ENCODE peak calls at places on chromosome 14, in seven cellular contexts. T is SK-N-MC; A is CD8-positive, alpha-beta memory T cell; M is endodermal cell; G is fibroblast of lung; D is cardiac fibroblast; I is left ventricle myocardium inferior. P is an unnamed sample.

GRCh38 chr14:79896009-79896408 is 315.3 kb downstream of the DIO2 start:
- DNase-seq in G (peak), M (no peak), I (no peak), T (no peak), A (no peak), D (peak), P (peak)

GRCh38 chr14:69204753-69205152 is 13.5 kb downstream of the EXD2 start:
- DNase-seq in D (no peak), T (no peak), I (no peak), G (no peak), A (no peak), M (no peak), P (no peak)

GRCh38 chr14:73266317-73266716 is 29.0 kb downstream of the PAPLN start:
- DNase-seq in A (no peak), G (no peak), D (no peak), M (no peak), I (no peak), T (no peak), P (no peak)

GRCh38 chr14:76780875-76781647 is 19.8 kb downstream of the VASH1 start:
- DNase-seq in G (peak), A (no peak), D (peak), M (peak), I (no peak), T (no peak), P (peak)

GRCh38 chr14:53767566-53767965 is 189.1 kb downstream of the BMP4 start:
- DNase-seq in D (no peak), G (no peak), T (no peak), I (no peak), A (no peak), M (no peak), P (no peak)

GRCh38 chr14:105989746-105990302 is 463.4 kb downstream of the TMEM121 start:
- DNase-seq in T (no peak), I (no peak), M (no peak), D (no peak), A (no peak), G (no peak), P (no peak)

GRCh38 chr14:76133103-76133502 is 18.6 kb upstream of the GPATCH2L start:
- DNase-seq in A (no peak), G (peak), I (no peak), T (no peak), M (peak), D (peak), P (peak)

GRCh38 chr14:22221508-22221907 is 367.5 kb downstream of the DAD1 start:
- DNase-seq in I (no peak), D (peak), T (no peak), M (no peak), G (peak), A (no peak), P (peak)

GRCh38 chr14:50647753-50648152 is 20.4 kb downstream of the SAV1 start:
- DNase-seq in A (no peak), G (peak), I (no peak), M (no peak), D (no peak), T (no peak), P (no peak)

GRCh38 chr14:79411403-79412174 is 799.7 kb downstream of the DIO2 start:
- DNase-seq in M (no peak), D (no peak), I (no peak), T (no peak), A (no peak), G (no peak), P (no peak)

GRCh38 chr14:77133718-77134338 is 7.8 kb downstream of the ZDHHC22 start:
- DNase-seq in T (peak), I (peak), M (peak), D (peak), A (peak), G (peak), P (peak)

GRCh38 chr14:68552597-68552996 is 240.3 kb downstream of the ZFP36L1 start:
- DNase-seq in D (peak), I (no peak), A (no peak), T (peak), G (peak), M (no peak), P (peak)

GRCh38 chr14:64844993-64845536 is 34.6 kb downstream of the SPTB start:
- DNase-seq in M (no peak), T (no peak), I (no peak), D (no peak), A (no peak), G (no peak), P (no peak)

GRCh38 chr14:56133547-56133946 is 15.3 kb downstream of the PELI2 start:
- DNase-seq in I (no peak), M (peak), T (no peak), A (no peak), D (no peak), G (no peak), P (no peak)

GRCh38 chr14:71371711-71372396 is 464.6 kb downstream of the PCNX1 start:
- DNase-seq in A (no peak), I (no peak), G (peak), D (peak), T (no peak), M (no peak), P (peak)

GRCh38 chr14:65361920-65362319 is 50.6 kb upstream of the FUT8 start:
- DNase-seq in M (no peak), G (peak), T (no peak), D (peak), A (no peak), I (peak), P (peak)

GRCh38 chr14:31541702-31542101 is 19.5 kb upstream of the NUBPL start:
- DNase-seq in T (no peak), M (no peak), D (no peak), I (no peak), A (no peak), G (no peak), P (no peak)

DNA sequence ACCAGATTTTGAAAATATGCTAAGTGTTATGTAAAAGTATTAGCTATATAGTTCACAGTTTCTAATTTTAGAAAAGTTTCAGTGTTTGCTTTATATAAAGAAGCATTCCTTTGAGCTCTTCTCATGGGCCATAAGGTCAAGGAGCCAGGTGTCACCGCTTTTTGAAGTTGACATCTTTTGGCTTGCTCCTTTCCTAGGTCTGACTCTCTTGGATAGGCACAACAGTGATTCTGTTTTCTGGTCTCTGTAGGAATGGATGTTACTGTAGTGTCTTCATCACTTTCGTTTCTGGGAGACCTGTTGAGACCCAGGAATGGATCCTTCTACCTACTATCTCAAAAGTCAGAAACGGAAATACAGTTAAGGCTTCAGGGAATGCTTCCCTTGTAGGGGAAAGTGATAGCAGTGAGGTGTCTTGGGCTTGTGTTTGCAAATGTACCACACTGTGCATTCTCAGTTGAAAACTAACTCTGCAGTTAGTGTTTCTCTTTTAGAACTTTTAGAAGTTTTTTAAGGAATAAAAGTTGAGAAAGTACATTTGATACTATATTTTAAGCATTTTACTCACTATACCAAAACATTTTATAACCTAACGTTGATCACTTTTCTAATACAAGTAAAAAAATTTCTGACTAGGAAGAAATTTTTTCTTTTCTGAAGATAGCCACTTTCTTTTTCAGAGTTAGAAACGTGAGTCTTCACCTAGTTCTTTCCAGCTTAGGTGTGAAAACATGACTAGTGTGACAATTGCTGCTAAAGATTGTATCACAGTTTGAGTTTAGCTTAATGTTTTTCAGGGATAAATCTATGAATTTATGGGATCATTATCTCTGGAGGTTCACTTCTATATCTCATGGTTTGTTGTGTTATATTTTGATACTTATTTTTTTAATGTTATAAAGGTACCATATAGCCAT is 20.8 kb downstream of the VRK1 start:
- DNase-seq in G (no peak), T (no peak), D (no peak), I (no peak), A (no peak), M (no peak), P (no peak)
- H3K4me3 ChIP-seq in G (no peak), T (no peak), D (no peak), I (no peak), A (no peak), M (no peak), P (no peak)

DNA sequence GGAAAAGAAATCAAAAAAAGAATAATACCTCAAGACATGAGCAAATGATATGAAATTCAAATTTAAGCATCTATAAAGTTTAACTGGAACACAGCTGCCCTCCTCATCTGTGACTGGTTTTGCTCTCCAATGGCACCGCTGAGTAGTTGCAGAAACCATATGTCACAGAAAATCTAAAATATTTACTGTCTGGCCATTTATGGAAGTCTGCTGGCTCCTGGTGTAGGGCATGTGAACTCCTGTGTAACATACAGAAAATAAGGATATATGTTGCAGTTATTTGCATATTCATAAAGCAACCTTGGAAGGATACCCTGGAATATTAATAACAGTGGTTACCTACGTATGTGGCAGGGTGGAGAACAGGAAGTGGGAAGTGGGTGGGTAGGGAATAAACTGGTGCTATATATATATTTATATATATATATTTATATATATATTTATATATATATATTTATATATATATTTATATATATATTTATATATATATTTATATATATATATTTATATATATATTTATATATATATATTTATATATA is 48.3 kb downstream of the LTBP2 start:
- DNase-seq in G (no peak), A (no peak), T (no peak), D (no peak), I (no peak), M (no peak), P (no peak)
- H3K4me3 ChIP-seq in G (no peak), A (no peak), T (no peak), D (no peak), I (no peak), M (no peak), P (no peak)

GRCh38 chr14:92655802-92656201 is 92.6 kb downstream of the LGMN start:
- DNase-seq in T (no peak), M (no peak), D (no peak), I (no peak), A (no peak), G (no peak), P (no peak)
- H3K4me3 ChIP-seq in T (no peak), M (no peak), D (no peak), I (peak), A (peak), G (no peak), P (no peak)

GRCh38 chr14:100317897-100318808 is 5.0 kb upstream of the SLC25A47 start:
- DNase-seq in I (peak), G (peak), T (no peak), A (peak), M (peak), D (peak), P (peak)
- H3K4me3 ChIP-seq in I (peak), G (peak), T (no peak), A (peak), M (no peak), D (peak), P (no peak)

GRCh38 chr14:91021991-91022621 is 38.3 kb downstream of the RPS6KA5 start:
- DNase-seq in M (no peak), I (no peak), A (no peak), G (no peak), T (no peak), D (no peak), P (no peak)
- H3K4me3 ChIP-seq in M (no peak), I (peak), A (peak), G (peak), T (no peak), D (no peak), P (no peak)

GRCh38 chr14:24145219-24145618 is 1.2 kb downstream of the PSME2 start:
- DNase-seq in D (no peak), T (no peak), A (no peak), M (no peak), I (no peak), G (no peak), P (no peak)
- H3K4me3 ChIP-seq in D (no peak), T (no peak), A (peak), M (peak), I (peak), G (peak), P (peak)

DNA sequence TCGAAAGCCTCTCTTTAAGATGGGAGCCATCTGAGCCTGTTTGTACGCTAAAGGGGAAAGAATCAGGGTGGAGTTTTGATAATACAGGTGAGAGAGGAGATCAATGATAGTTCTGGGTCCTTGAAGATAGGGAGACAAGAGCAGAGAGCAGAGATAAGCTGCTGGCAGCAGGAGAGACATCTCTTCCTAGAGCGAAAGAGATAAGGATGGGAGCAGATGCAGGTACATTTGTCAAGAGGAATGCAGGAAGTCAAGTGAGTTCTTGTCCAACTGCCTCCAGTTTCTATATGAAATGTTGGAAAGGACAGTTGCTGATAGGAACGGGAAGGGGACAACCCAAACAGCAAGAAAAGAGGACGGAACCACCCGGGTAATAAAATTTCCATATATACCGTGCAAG is 24.7 kb upstream of the HIF1A start:
- DNase-seq in M (no peak), G (no peak), A (no peak), I (no peak), T (no peak), D (no peak), P (no peak)
- H3K4me3 ChIP-seq in M (no peak), G (no peak), A (peak), I (no peak), T (no peak), D (no peak), P (no peak)

GRCh38 chr14:103711516-103712431 is 3.5 kb downstream of the XRCC3 start:
- DNase-seq in M (no peak), A (no peak), I (peak), D (peak), G (no peak), T (no peak), P (no peak)

GRCh38 chr14:103715052-103716000 is at the start of the genes XRCC3 and ZFYVE21:
- DNase-seq in I (peak), G (peak), D (peak), M (peak), T (peak), A (peak), P (peak)

GRCh38 chr14:103714063-103714724 is 1.1 kb downstream of the XRCC3 start:
- DNase-seq in T (no peak), G (no peak), I (no peak), A (no peak), D (no peak), M (no peak), P (no peak)

GRCh38 chr14:103712633-103713247 is 2.5 kb downstream of the XRCC3 start:
- DNase-seq in I (peak), D (no peak), M (no peak), G (no peak), T (no peak), A (no peak), P (no peak)

DNA sequence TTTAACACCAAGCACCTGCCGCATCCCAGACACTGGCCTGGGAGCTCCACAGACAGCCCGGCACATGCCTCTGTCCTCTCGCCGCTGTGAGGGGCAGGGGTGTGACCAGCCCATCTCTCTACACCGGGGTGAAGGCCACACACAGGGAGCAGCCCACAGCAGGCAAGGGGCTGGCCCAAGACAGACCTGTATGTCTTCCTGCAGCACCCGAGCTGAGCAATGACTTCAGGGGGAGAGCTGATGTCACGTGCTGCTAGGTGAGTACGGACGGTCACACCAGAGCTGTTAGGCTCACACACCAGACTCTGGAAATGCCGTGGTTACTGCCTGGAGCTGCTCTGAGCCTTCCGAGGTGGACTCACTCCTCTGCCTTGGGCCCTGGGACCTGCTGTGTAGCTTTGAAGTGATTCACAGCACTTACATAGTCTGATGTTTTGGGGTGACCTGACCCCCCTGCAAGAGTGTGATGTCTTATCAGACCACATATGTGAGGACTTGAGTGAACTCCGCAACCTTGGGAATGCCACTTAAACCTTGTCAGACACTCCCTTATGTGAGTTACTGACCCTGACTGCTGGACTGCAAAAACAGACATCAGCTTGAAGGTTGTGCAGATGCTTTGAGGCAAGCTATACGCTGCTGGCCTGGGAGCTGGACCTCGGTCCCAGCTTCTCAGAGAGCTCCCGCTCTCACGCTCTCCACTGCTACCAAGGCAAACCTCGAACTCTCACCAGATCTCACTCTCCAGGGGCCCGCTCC is 1.8 kb downstream of the XRCC3 start:
- DNase-seq in T (no peak), I (no peak), A (no peak), G (no peak), D (no peak), M (no peak), P (no peak)
- H3K4me3 ChIP-seq in T (peak), I (no peak), A (no peak), G (no peak), D (no peak), M (no peak), P (no peak)

DNA sequence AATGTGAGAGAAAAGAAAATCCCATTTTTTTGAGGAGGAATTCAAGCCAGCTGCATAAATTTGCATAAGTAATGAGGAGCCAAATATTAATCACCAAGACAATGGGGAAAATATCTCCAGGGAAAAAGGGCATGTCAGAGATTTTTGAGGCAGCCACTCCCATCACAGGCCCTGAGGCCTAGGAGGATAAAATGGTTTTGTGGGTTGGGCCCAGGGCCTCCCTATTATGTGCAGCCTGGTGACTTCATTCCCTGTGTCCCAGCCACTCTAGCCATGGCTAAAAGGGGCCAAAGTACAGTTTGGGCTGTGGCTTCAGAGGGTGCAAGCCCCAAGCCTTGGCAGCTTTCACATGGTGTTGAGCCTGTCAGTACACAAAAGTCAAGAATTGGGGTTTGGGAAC is 1051.0 kb upstream of the FOXG1 start:
- DNase-seq in G (no peak), T (no peak), D (no peak), A (no peak), M (no peak), I (no peak), P (no peak)
- H3K4me3 ChIP-seq in G (no peak), T (no peak), D (no peak), A (no peak), M (no peak), I (no peak), P (no peak)

GRCh38 chr14:102588821-102589220 is 3.6 kb upstream of the RCOR1 start:
- DNase-seq in A (no peak), I (no peak), G (no peak), T (no peak), D (no peak), M (no peak), P (no peak)

GRCh38 chr14:102591372-102591943 is 991 bp upstream of the RCOR1 start:
- DNase-seq in D (peak), T (no peak), M (peak), I (peak), A (peak), G (peak), P (no peak)

GRCh38 chr14:102589761-102590290 is 2.6 kb upstream of the RCOR1 start:
- DNase-seq in D (no peak), G (no peak), A (no peak), I (no peak), T (no peak), M (no peak), P (no peak)

GRCh38 chr14:102591944-102592772 is at the start of gene RCOR1:
- DNase-seq in I (peak), G (peak), D (peak), T (peak), M (peak), A (peak), P (peak)

DNA sequence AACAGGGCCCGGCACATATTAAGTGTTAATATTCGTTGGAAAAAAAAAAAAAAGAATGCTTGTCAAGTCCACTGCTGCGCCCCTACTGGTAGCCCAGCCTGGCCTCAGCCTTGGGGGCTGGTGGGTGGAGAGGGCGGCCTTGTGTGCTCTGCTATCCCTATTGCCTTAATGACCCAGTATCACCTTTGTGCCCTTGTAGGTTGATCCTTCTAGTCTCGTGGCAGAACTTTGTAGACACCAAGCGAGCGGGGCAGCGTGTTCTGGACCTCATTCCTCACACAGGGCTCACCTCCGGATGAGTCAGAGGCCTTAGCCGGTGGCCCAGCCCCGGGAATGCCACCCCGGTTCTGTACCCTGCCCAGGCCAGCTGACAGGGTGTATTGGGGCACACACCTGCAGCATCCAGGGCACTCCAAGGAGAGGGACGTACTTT is 1.8 kb upstream of the RCOR1 start:
- DNase-seq in T (no peak), D (peak), G (peak), A (no peak), M (peak), I (no peak), P (peak)
- H3K4me3 ChIP-seq in T (peak), D (no peak), G (peak), A (peak), M (peak), I (peak), P (peak)

P was measured in fibroblast of pulmonary artery.